ENCODE peak calls at places on chromosomes 4 and X, in seven cellular contexts. T, X, V, W, S, G and I are unnamed samples. For H3K27me3, the result is how much of the 10 kb centered on the place peaks cover.

GRCh38 chrX:15564981-15565579 is 35.7 kb downstream of the ACE2 start:
- DNase-seq in T (peak), G (peak), W (peak), S (no peak), X (peak), V (peak), I (peak)

GRCh38 chrX:47540754-47541538 is 20.1 kb upstream of the ARAF start:
- DNase-seq in V (peak), W (peak), X (peak), S (peak), T (peak), G (peak), I (peak)

GRCh38 chr4:141912831-141913230 is 276.4 kb downstream of the IL15 start:
- DNase-seq in T (peak), S (no peak), X (no peak), V (no peak), G (no peak), W (peak), I (no peak)

GRCh38 chr4:100907465-100908454 is 389.9 kb upstream of the EMCN start:
- DNase-seq in W (peak), X (no peak), S (no peak), V (no peak), G (no peak), T (no peak), I (no peak)

GRCh38 chrX:83169683-83170082 is 338.4 kb upstream of the POU3F4 start:
- DNase-seq in W (no peak), S (no peak), X (no peak), G (no peak), T (no peak), V (no peak), I (no peak)

GRCh38 chr4:84279678-84280077 is 219.4 kb downstream of the NKX6-1 start:
- DNase-seq in G (no peak), V (no peak), W (no peak), X (no peak), T (no peak), S (no peak), I (no peak)

GRCh38 chr4:88204882-88205281 is 46.4 kb upstream of the ABCG2 start:
- DNase-seq in V (no peak), G (no peak), X (no peak), T (no peak), S (no peak), W (no peak), I (no peak)

GRCh38 chr4:148770377-148770776 is 328.2 kb upstream of the NR3C2 start:
- DNase-seq in V (no peak), X (no peak), S (no peak), W (no peak), G (no peak), T (no peak), I (no peak)

GRCh38 chrX:1139101-1139500 is 73.3 kb downstream of the CRLF2 start:
- DNase-seq in T (no peak), V (no peak), S (no peak), W (no peak), X (no peak), G (no peak), I (no peak)

GRCh38 chrX:75155454-75155829 is 641 bp downstream of the ABCB7 start:
- DNase-seq in W (peak), G (no peak), T (no peak), V (no peak), X (no peak), S (no peak), I (no peak)

GRCh38 chrX:136028383-136028984 is 43.2 kb downstream of the SLC9A6 start:
- DNase-seq in G (no peak), S (peak), X (no peak), V (peak), T (no peak), W (peak), I (no peak)

GRCh38 chr4:32022071-32022470 is 1301.9 kb downstream of the PCDH7 start:
- DNase-seq in W (no peak), V (no peak), S (no peak), T (no peak), X (no peak), G (no peak), I (no peak)

GRCh38 chrX:108437789-108438623 is at the start of gene COL4A6:
- DNase-seq in G (peak), V (no peak), T (no peak), W (no peak), S (peak), X (no peak), I (no peak)

GRCh38 chr4:152515678-152516077 is 20.2 kb downstream of the FBXW7 start:
- DNase-seq in G (peak), S (no peak), X (no peak), T (no peak), W (peak), V (no peak), I (no peak)

GRCh38 chr4:54090804-54091623 is 8.9 kb upstream of the GSX2 start:
- DNase-seq in X (peak), G (peak), S (no peak), T (no peak), W (peak), V (no peak), I (peak)

GRCh38 chrX:149846789-149847188 is 34.2 kb upstream of the MAGEA8 start:
- DNase-seq in W (no peak), T (no peak), V (no peak), S (no peak), G (no peak), X (no peak), I (no peak)

GRCh38 chr4:77232653-77233052 is 75.6 kb downstream of the CCNG2 start:
- DNase-seq in G (no peak), S (no peak), X (no peak), V (no peak), T (no peak), W (peak), I (no peak)

GRCh38 chr4:17939061-17939460 is 82.5 kb downstream of the LCORL start:
- DNase-seq in W (no peak), G (no peak), X (no peak), T (no peak), V (no peak), S (no peak), I (no peak)

GRCh38 chr4:119300388-119301131 is 21.4 kb downstream of the FABP2 start:
- DNase-seq in V (peak), S (peak), T (peak), X (peak), G (peak), W (peak), I (peak)

GRCh38 chr4:168528131-168528949 is 31.5 kb downstream of the PALLD start:
- DNase-seq in W (peak), X (no peak), T (no peak), V (no peak), S (no peak), G (no peak), I (no peak)

GRCh38 chrX:15529165-15529564 is 28.6 kb downstream of the BMX start:
- DNase-seq in W (no peak), X (no peak), T (no peak), S (no peak), G (no peak), V (no peak), I (no peak)

GRCh38 chr4:122777846-122778501 is 45.5 kb downstream of the BBS12 start:
- DNase-seq in X (no peak), W (peak), G (no peak), S (no peak), T (no peak), V (no peak), I (no peak)

GRCh38 chr4:25943312-25943711 is 29.3 kb downstream of the SMIM20 start:
- DNase-seq in G (peak), T (no peak), S (no peak), V (no peak), X (no peak), W (peak), I (no peak)

GRCh38 chrX:93428497-93428896 is 244.9 kb downstream of the NAP1L3 start:
- DNase-seq in S (no peak), T (no peak), V (no peak), W (no peak), G (no peak), X (no peak), I (no peak)

GRCh38 chr4:16072168-16072567 is 11.7 kb downstream of the PROM1 start:
- DNase-seq in V (no peak), W (no peak), X (no peak), T (no peak), S (no peak), G (no peak), I (no peak)

GRCh38 chr4:16289872-16290554 is 63.7 kb upstream of the TAPT1 start:
- DNase-seq in G (no peak), V (peak), W (peak), T (no peak), X (no peak), S (peak), I (no peak)

GRCh38 chr4:171966356-171966755 is 153.2 kb downstream of the GALNTL6 start:
- DNase-seq in W (no peak), X (no peak), T (no peak), V (no peak), S (no peak), G (no peak), I (no peak)

GRCh38 chr4:182483685-182484084 is 240.5 kb downstream of the TENM3 start:
- DNase-seq in X (no peak), V (no peak), S (no peak), G (no peak), T (no peak), W (no peak), I (no peak)

GRCh38 chr4:17599826-17600225 is 14.6 kb upstream of the MED28 start:
- DNase-seq in G (no peak), T (no peak), W (no peak), S (no peak), X (no peak), V (no peak), I (no peak)

GRCh38 chrX:139086243-139086642 is 374.7 kb upstream of the FGF13 start:
- DNase-seq in W (no peak), G (no peak), V (no peak), S (no peak), X (no peak), T (no peak), I (no peak)

GRCh38 chrX:97685753-97686152 is 802.0 kb downstream of the RPA4 start:
- DNase-seq in T (no peak), S (no peak), G (no peak), V (peak), X (no peak), W (peak), I (no peak)

GRCh38 chr4:91840359-91840758 is 463.4 kb upstream of the GRID2 start:
- DNase-seq in W (no peak), X (no peak), T (no peak), G (no peak), S (no peak), V (no peak), I (no peak)

GRCh38 chrX:84187501-84188319 is at the start of gene RPS6KA6:
- DNase-seq in G (peak), T (peak), X (peak), W (peak), V (no peak), S (peak), I (peak)

GRCh38 chr4:111510535-111510934 is 634.7 kb upstream of the FAM241A start:
- DNase-seq in V (no peak), X (no peak), S (no peak), G (no peak), T (no peak), W (peak), I (no peak)

GRCh38 chr4:140875751-140876389 is 119.7 kb upstream of the TBC1D9 start:
- DNase-seq in G (no peak), X (no peak), W (no peak), T (no peak), S (no peak), V (no peak), I (no peak)

DNA sequence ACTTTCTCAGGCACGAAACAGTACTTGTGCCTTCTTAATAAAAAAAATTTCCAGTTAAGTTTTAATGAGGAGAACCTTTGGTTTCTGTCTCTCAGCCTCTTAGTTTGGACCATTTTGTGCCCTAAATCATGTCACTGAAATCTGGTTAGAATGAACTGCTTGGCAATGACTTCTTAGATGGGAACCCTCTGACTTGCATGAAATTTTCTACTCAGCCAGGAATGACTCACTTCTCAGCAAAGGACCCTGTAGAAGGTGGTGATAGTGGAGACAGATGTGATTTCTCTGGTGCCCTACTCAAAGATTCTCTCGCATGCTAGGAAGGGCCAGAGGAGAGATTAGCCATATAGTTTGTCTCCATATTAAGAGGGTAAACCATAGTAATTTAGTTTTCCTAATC is 50.5 kb downstream of the RASL11B start:
- DNase-seq in S (no peak), G (no peak), X (no peak), V (no peak), T (no peak), W (peak), I (no peak)
- H3K27ac ChIP-seq in S (no peak), G (no peak), X (no peak), V (no peak), T (no peak), W (no peak), I (no peak)

DNA sequence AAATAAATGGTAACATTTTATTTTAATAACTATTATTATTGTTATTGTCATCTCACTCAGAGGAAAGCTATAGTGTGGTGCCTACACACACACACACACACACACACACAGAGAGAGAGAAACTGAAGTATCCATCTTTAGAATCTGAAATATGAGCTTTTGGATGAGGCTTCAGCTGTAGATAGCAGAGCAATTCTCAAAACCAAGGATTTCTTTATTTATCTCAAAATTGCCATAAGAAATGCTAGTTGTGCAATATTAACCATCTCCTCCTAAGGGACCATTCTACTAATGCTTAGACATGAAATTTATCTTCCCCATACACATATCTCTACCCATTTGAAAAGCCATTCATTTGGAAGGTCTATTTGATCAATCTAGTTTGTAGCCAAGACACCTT is 50.1 kb upstream of the SGMS2 start:
- DNase-seq in T (no peak), W (no peak), S (no peak), G (no peak), X (no peak), V (no peak), I (no peak)
- H3K27me3 ChIP-seq in T (under half), W (under half), S (under half), G (under half), X (under half), V (under half), I (under half)

GRCh38 chr4:48792348-48793006 is 12.4 kb upstream of the FRYL start:
- DNase-seq in X (no peak), T (no peak), V (no peak), S (no peak), W (no peak), G (no peak), I (no peak)
- H3K27ac ChIP-seq in X (peak), T (peak), V (no peak), S (no peak), W (no peak), G (no peak), I (no peak)

GRCh38 chrX:49165901-49166881 is 3.6 kb downstream of the MAGIX start:
- DNase-seq in X (peak), G (peak), V (peak), T (peak), W (peak), S (peak), I (peak)

GRCh38 chrX:49164589-49165360 is 2.2 kb downstream of the MAGIX start:
- DNase-seq in V (no peak), T (no peak), W (no peak), G (no peak), X (no peak), S (no peak), I (no peak)

GRCh38 chrX:49166914-49167739 is 4.6 kb downstream of the MAGIX start:
- DNase-seq in S (no peak), X (peak), G (peak), V (no peak), T (peak), W (peak), I (peak)

GRCh38 chrX:49163555-49164419 is 1.2 kb downstream of the MAGIX start:
- DNase-seq in W (peak), X (peak), S (peak), V (peak), T (peak), G (peak), I (peak)

DNA sequence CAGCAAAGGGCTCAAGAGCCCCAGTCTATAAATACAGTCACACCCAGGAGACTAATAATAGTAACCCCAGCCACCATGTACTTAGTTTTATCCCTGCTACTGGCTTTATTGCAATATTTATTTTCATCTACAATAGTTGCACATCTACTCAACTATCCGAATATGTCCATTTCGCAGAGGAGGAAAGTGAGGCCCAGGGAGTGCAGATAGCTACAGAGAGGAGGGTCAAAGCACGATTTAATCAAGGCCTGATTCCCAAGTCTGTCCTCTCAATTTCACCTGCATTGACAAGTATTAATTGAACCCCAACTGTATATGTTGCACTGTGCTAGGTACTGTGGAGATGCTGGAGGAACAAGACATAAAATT is 4.0 kb upstream of the PLP2 start:
- DNase-seq in T (no peak), V (no peak), S (no peak), X (no peak), W (no peak), G (no peak), I (no peak)
- H3K27me3 ChIP-seq in T (under half), V (under half), S (under half), X (under half), W (under half), G (under half), I (under half)

DNA sequence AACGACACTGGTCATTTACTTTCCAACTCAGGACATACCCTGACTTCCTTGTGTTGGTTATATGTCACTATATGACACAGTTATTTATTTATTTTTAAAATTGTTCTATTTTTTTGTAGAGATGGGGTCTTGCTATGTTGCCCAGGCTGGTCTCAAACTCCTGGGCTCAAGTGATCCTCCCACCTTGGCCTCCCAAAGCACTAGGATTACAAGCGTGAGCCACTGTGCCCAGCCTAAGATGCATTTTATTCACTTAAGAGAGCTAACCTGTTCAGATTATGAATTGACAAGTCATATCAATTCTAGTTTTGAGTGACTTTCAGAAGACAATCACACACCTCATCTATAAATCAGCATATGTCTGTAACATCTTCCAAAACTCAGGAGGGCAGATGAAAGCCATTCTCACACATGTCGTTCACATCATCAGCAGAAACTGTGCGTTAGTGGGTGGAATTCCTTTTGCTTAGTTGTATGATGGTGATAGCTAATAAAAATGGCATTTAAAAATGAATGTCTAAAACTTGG is 9.4 kb upstream of the RHOH start:
- DNase-seq in T (no peak), W (no peak), S (no peak), X (no peak), G (no peak), V (no peak), I (no peak)
- H3K27ac ChIP-seq in T (no peak), W (no peak), S (no peak), X (no peak), G (no peak), V (no peak), I (no peak)